ENCODE peak calls at places on chromosomes 11 and 22, in eight cellular contexts. D is lower lobe of right lung, L is body of pancreas, R is colonic mucosa, P is stomach, B is NT2/D1, A is Peyer's patch, U is sigmoid colon. M is an unnamed sample.
A peak's percentile ranks its signal among the peaks of the same experiment; 100 is the strongest.

GRCh38 chr11:25992254-25992653 is 339.7 kb upstream of the ANO3 start:
- DNase-seq in A (no peak), B (no peak), R (no peak), P (no peak), U (no peak), D (no peak), L (no peak), M (peak; percentile 10)

GRCh38 chr22:36302439-36303114 is 49.6 kb downstream of the APOL1 start:
- DNase-seq in L (no peak), R (no peak), P (no peak), D (no peak), U (no peak), B (no peak), A (no peak), M (no peak)

GRCh38 chr11:46564459-46564858 is 29.4 kb downstream of the AMBRA1 start:
- DNase-seq in P (no peak), B (no peak), D (no peak), R (no peak), A (no peak), L (no peak), U (no peak), M (no peak)

GRCh38 chr11:4848908-4849307 is at the start of gene OR51S1:
- DNase-seq in P (no peak), U (no peak), L (no peak), A (no peak), D (no peak), B (no peak), R (no peak), M (no peak)

GRCh38 chr22:26650722-26651421 is 6.5 kb upstream of the MIAT start:
- DNase-seq in D (no peak), A (no peak), U (no peak), B (no peak), L (no peak), P (no peak), R (no peak), M (no peak)

GRCh38 chr11:2693271-2693833 is 6.4 kb downstream of the KCNQ1OT1 start:
- DNase-seq in L (peak; percentile 3), A (no peak), P (no peak), D (no peak), R (no peak), U (peak; percentile 48), B (peak; percentile 98), M (no peak)

GRCh38 chr11:12179019-12179418 is 68.6 kb downstream of the MICAL2 start:
- DNase-seq in D (peak; percentile 72), B (no peak), A (no peak), R (peak; percentile 80), U (no peak), P (peak; percentile 79), L (peak; percentile 87), M (no peak)

GRCh38 chr11:65506770-65507485 is 8.1 kb downstream of the MALAT1 start:
- DNase-seq in U (peak; percentile 85), B (no peak), P (peak; percentile 56), D (no peak), A (peak; percentile 60), R (peak; percentile 77), L (peak; percentile 68), M (peak; percentile 25)

GRCh38 chr11:129853508-129854228 is 38.0 kb downstream of the TMEM45B start:
- DNase-seq in P (peak; percentile 89), D (peak; percentile 81), B (no peak), L (peak; percentile 85), R (peak; percentile 88), U (no peak), A (peak; percentile 71), M (peak; percentile 40)

GRCh38 chr11:69358398-69359080 is 64.6 kb downstream of the MYEOV start:
- DNase-seq in P (peak; percentile 20), U (no peak), L (no peak), B (no peak), D (peak; percentile 24), R (peak; percentile 11), A (no peak), M (no peak)

GRCh38 chr11:19829109-19829790 is 116.6 kb downstream of the NAV2 start:
- DNase-seq in B (no peak), D (no peak), U (no peak), R (peak; percentile 50), L (no peak), P (no peak), A (no peak), M (no peak)

GRCh38 chr11:74299000-74299399 is 12.4 kb downstream of the P4HA3 start:
- DNase-seq in L (no peak), B (no peak), R (no peak), D (no peak), U (no peak), A (no peak), P (no peak), M (no peak)

GRCh38 chr11:38411149-38411548 is 1813.1 kb upstream of the RAG2 start:
- DNase-seq in P (no peak), L (no peak), D (no peak), B (no peak), A (no peak), U (no peak), R (no peak), M (no peak)

GRCh38 chr11:1749787-1750351 is 526 bp downstream of the IFITM10 start:
- DNase-seq in U (no peak), B (no peak), P (no peak), L (no peak), R (no peak), D (peak; percentile 42), A (no peak), M (no peak)

GRCh38 chr22:19766506-19767426 is 6.2 kb downstream of the TBX1 start:
- DNase-seq in U (no peak), B (no peak), D (peak; percentile 81), R (peak; percentile 60), P (peak; percentile 71), A (peak; percentile 47), L (peak; percentile 67), M (peak; percentile 83)

GRCh38 chr11:11313426-11313825 is 39.6 kb downstream of the CSNK2A3 start:
- DNase-seq in U (no peak), A (no peak), D (peak; percentile 58), B (no peak), L (peak; percentile 24), P (no peak), R (no peak), M (no peak)

GRCh38 chr11:44617671-44618461 is 52.4 kb downstream of the CD82 start:
- DNase-seq in D (no peak), P (no peak), R (no peak), A (peak; percentile 12), U (peak; percentile 55), B (no peak), L (no peak), M (no peak)

GRCh38 chr22:44109417-44109816 is 71.3 kb upstream of the PARVG start:
- DNase-seq in B (no peak), A (no peak), L (no peak), D (no peak), P (no peak), U (peak; percentile 17), R (no peak), M (no peak)

GRCh38 chr22:36644333-36644757 is 59.2 kb downstream of the CACNG2 start:
- DNase-seq in B (peak; percentile 47), U (no peak), P (no peak), A (no peak), L (peak; percentile 61), R (peak; percentile 26), D (no peak), M (no peak)

GRCh38 chr11:58905716-58906547 is 33.4 kb upstream of the GLYATL1 start:
- DNase-seq in A (no peak), U (no peak), D (no peak), R (peak; percentile 84), B (peak; percentile 69), P (peak; percentile 50), L (peak; percentile 59), M (peak; percentile 40)

DNA sequence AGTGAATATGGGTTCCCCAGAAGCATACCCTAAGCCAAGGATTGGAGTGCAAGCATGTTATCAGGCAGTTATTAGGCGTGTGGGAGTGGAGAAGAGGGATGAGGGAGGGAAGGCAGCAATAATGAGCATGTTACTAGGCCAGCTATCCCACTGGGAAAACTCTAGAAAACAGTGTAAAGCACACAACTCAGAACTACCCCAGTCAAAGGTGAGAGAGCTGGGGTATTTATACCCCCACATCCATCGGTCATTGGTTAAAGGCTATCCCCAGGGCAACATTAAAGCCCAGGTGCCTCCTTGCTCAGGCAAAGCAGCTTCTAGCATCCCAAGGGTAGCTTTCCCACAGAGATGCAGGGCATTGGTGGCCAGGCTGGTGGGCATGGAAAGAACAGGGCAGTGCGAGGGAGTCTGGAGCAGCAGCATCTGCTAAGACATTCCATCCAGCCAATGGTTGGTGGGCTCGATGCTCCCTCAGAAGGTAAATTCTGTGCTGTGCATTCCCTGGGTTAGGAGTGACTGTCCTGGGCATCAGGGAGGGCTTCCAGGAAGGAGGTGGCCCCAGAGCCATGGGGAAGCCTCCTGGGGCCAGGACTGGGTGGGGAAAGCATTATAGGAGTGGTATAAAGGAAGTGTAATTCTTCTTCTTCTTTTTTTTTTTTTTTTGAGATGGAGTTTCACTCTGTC is 21.1 kb upstream of the LRRC10B start:
- DNase-seq in A (no peak), L (no peak), U (no peak), R (no peak), D (no peak), P (no peak), B (no peak), M (peak; percentile 9)
- H3K27me3 ChIP-seq in A (no peaks in the 10 kb centered on the region), L (no peaks in the 10 kb centered on the region), U (peaks cover 4% of the 10 kb centered on the region), R (no peaks in the 10 kb centered on the region), D (peaks cover under 1% of the 10 kb centered on the region), P (no peaks in the 10 kb centered on the region), B (no peaks in the 10 kb centered on the region), M (no peaks in the 10 kb centered on the region)

GRCh38 chr11:33018840-33019239 is 3.2 kb downstream of the DEPDC7 start:
- DNase-seq in R (no peak), U (no peak), D (no peak), A (no peak), P (no peak), B (no peak), L (no peak), M (no peak)
- H3K4me3 ChIP-seq in R (no peak overlapping the region), U (no peak overlapping the region), D (no peak overlapping the region), A (no peak overlapping the region), P (no peak overlapping the region), B (no peak overlapping the region), L (no peak overlapping the region), M (no peak overlapping the region)

DNA sequence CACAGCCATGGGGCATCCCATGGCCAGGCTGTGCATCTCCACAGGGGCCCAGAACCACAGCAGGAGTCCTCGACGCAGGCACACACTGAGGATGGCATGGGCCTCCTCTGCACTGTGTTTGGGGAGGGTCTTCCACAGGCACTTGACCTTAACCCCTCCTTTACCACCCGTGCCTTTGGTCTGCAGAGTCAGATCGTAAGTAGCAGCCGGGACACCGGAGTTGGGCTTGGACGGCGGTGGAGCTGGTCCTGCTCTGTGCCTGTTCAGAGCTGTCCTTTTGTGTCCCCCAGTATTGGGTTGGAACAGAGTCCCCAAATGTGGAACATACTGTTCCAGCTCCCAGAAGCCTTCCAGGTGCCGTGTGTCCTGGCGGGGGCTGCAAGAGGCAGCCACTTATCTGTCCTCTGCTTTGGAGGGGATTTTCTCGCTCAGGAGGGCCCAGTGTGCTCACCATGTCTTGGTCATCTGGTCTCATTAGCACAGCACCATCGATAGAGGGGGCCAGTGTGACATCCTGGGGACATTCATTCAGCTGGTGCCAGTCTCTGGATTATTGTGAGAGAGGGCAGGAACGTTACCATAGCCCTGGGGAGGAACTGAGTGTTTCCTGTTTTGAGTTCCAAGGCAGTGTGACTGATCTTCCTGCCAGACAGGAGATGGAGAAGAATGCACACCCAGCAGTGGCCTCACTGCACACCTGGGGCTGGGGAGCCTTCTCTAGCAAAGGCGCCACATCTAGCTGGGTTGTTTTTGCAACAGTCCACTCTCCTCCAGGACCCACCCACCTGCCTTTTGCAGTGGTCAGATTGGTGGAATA is 12.4 kb downstream of the CRELD2 start:
- DNase-seq in L (peak; percentile 90), U (no peak), P (peak; percentile 87), B (no peak), R (peak; percentile 85), A (peak; percentile 87), D (peak; percentile 75), M (peak; percentile 62)
- H3K4me1 ChIP-seq in L (peaks cover 45% of the 10 kb centered on the region), U (no peaks in the 10 kb centered on the region), P (peaks cover 54% of the 10 kb centered on the region), B (peaks cover 9% of the 10 kb centered on the region), R (peaks cover 17% of the 10 kb centered on the region), A (peaks cover 55% of the 10 kb centered on the region), D (peaks cover 54% of the 10 kb centered on the region), M (peaks cover 11% of the 10 kb centered on the region)

GRCh38 chr11:120834686-120835225 is 189.1 kb upstream of the TBCEL start:
- DNase-seq in A (no peak), U (no peak), L (no peak), P (no peak), B (no peak), R (no peak), D (no peak), M (no peak)
- H3K27me3 ChIP-seq in A (no peaks in the 10 kb centered on the region), U (peaks cover 11% of the 10 kb centered on the region), L (no peaks in the 10 kb centered on the region), P (no peaks in the 10 kb centered on the region), B (no peaks in the 10 kb centered on the region), R (no peaks in the 10 kb centered on the region), D (no peaks in the 10 kb centered on the region), M (no peaks in the 10 kb centered on the region)